ENCODE peak calls at places on chromosome 9, in four cellular contexts. One of them, this sample, is unnamed.

GRCh38 chr9:117704024-117704575 is at the start of gene TLR4:
- DNase-seq in fibroblast of mammary gland: peak
- DNase-seq in SK-MEL-5: peak
- DNase-seq in sigmoid colon: peak
- DNase-seq in this sample: no peak

GRCh38 chr9:26744362-26744965 is 148.1 kb downstream of the CAAP1 start:
- DNase-seq in sigmoid colon: no peak
- DNase-seq in fibroblast of mammary gland: peak
- DNase-seq in SK-MEL-5: no peak
- DNase-seq in this sample: peak

GRCh38 chr9:120612218-120612617 is 32.3 kb upstream of the CDK5RAP2 start:
- DNase-seq in SK-MEL-5: peak
- DNase-seq in fibroblast of mammary gland: no peak
- DNase-seq in sigmoid colon: no peak
- DNase-seq in this sample: peak

GRCh38 chr9:136853596-136854112 is 1.5 kb downstream of the MAMDC4 start:
- DNase-seq in SK-MEL-5: no peak
- DNase-seq in sigmoid colon: peak
- DNase-seq in fibroblast of mammary gland: no peak
- DNase-seq in this sample: no peak

GRCh38 chr9:72149231-72149975 is at the start of gene GDA:
- DNase-seq in sigmoid colon: no peak
- DNase-seq in SK-MEL-5: no peak
- DNase-seq in fibroblast of mammary gland: no peak
- DNase-seq in this sample: no peak

GRCh38 chr9:38108326-38108725 is 39.3 kb upstream of the SHB start:
- DNase-seq in fibroblast of mammary gland: no peak
- DNase-seq in sigmoid colon: no peak
- DNase-seq in SK-MEL-5: no peak
- DNase-seq in this sample: no peak

GRCh38 chr9:26955222-26955903 is 849 bp upstream of the IFT74 start:
- DNase-seq in fibroblast of mammary gland: peak
- DNase-seq in SK-MEL-5: no peak
- DNase-seq in sigmoid colon: no peak
- DNase-seq in this sample: no peak

GRCh38 chr9:137791947-137792346 is 85.6 kb upstream of the CACNA1B start:
- DNase-seq in fibroblast of mammary gland: no peak
- DNase-seq in SK-MEL-5: no peak
- DNase-seq in sigmoid colon: no peak
- DNase-seq in this sample: no peak

This sample was measured in A673.